ENCODE peak calls at places on chromosome 5, in nine cellular contexts. T is sigmoid colon; C is MM.1S; V is psoas muscle; U is AG04450; G is fibroblast of lung; Z is CD4-positive, CD25-positive, alpha-beta regulatory T cell; W is spleen; A is fibroblast of pulmonary artery. L is an unnamed sample.

GRCh38 chr5:44199408-44199807 is 189.8 kb downstream of the FGF10 start:
- DNase-seq in T (no peak), C (no peak), V (no peak), U (no peak), G (no peak), Z (no peak), W (no peak), A (no peak), L (no peak)

GRCh38 chr5:86797677-86798076 is 179.9 kb downstream of the COX7C start:
- DNase-seq in T (no peak), C (no peak), V (no peak), U (no peak), G (peak; percentile 0), Z (no peak), W (no peak), A (no peak), L (no peak)

GRCh38 chr5:1002836-1003235 is 5.8 kb upstream of the NKD2 start:
- DNase-seq in T (peak; percentile 52), C (no peak), V (no peak), U (no peak), G (no peak), Z (no peak), W (peak; percentile 62), A (no peak), L (no peak)

GRCh38 chr5:67494186-67494842 is 297.7 kb upstream of the CD180 start:
- DNase-seq in T (peak; percentile 63), C (no peak), V (peak; percentile 45), U (no peak), G (peak; percentile 21), Z (no peak), W (no peak), A (no peak), L (no peak)

GRCh38 chr5:37111426-37112382 is 137.5 kb downstream of the CPLANE1 start:
- DNase-seq in T (no peak), C (peak; percentile 81), V (no peak), U (no peak), G (peak; percentile 31), Z (peak; percentile 29), W (no peak), A (no peak), L (peak; percentile 92)

GRCh38 chr5:9108156-9108555 is 437.7 kb downstream of the SEMA5A start:
- DNase-seq in T (no peak), C (no peak), V (no peak), U (no peak), G (no peak), Z (no peak), W (no peak), A (no peak), L (no peak)

GRCh38 chr5:2007906-2008437 is 125.2 kb upstream of the IRX4 start:
- DNase-seq in T (peak; percentile 87), C (no peak), V (peak; percentile 77), U (no peak), G (no peak), Z (no peak), W (no peak), A (peak; percentile 36), L (no peak)

GRCh38 chr5:127312131-127312530 is 21.5 kb downstream of the MEGF10 start:
- DNase-seq in T (no peak), C (no peak), V (no peak), U (no peak), G (no peak), Z (no peak), W (no peak), A (no peak), L (no peak)

GRCh38 chr5:180208435-180209081 is 453 bp downstream of the RASGEF1C start:
- DNase-seq in T (no peak), C (no peak), V (no peak), U (no peak), G (no peak), Z (no peak), W (peak; percentile 33), A (no peak), L (no peak)

GRCh38 chr5:116144103-116144502 is 59.3 kb downstream of the COMMD10 start:
- DNase-seq in T (no peak), C (no peak), V (no peak), U (no peak), G (peak; percentile 45), Z (no peak), W (no peak), A (peak; percentile 37), L (no peak)

GRCh38 chr5:68024426-68024825 is 191.1 kb upstream of the PIK3R1 start:
- DNase-seq in T (no peak), C (no peak), V (no peak), U (no peak), G (peak; percentile 23), Z (no peak), W (no peak), A (no peak), L (no peak)

GRCh38 chr5:76715734-76716455 is at the start of gene F2R:
- DNase-seq in T (no peak), C (peak; percentile 60), V (peak; percentile 59), U (no peak), G (peak; percentile 81), Z (peak; percentile 36), W (peak; percentile 92), A (peak; percentile 82), L (peak; percentile 33)

GRCh38 chr5:77282337-77283027 is 72.0 kb downstream of the PDE8B start:
- DNase-seq in T (no peak), C (no peak), V (peak; percentile 14), U (peak; percentile 69), G (peak; percentile 50), Z (no peak), W (no peak), A (peak; percentile 31), L (no peak)

GRCh38 chr5:170195876-170196275 is 36.9 kb upstream of the C5orf58 start:
- DNase-seq in T (no peak), C (no peak), V (no peak), U (no peak), G (no peak), Z (no peak), W (no peak), A (no peak), L (no peak)

GRCh38 chr5:117803533-117803932 is 1184.8 kb downstream of the DTWD2 start:
- DNase-seq in T (no peak), C (no peak), V (no peak), U (peak; percentile 37), G (no peak), Z (no peak), W (no peak), A (peak; percentile 61), L (no peak)

GRCh38 chr5:78527054-78527884 is 121.3 kb downstream of the LHFPL2 start:
- DNase-seq in T (peak; percentile 92), C (no peak), V (peak; percentile 52), U (no peak), G (peak; percentile 97), Z (no peak), W (no peak), A (peak; percentile 98), L (no peak)

GRCh38 chr5:123875444-123876264 is 363.7 kb downstream of the CSNK1G3 start:
- DNase-seq in T (no peak), C (no peak), V (no peak), U (no peak), G (no peak), Z (no peak), W (no peak), A (no peak), L (no peak)

GRCh38 chr5:58399951-58400350 is 59.9 kb downstream of the PLK2 start:
- DNase-seq in T (no peak), C (no peak), V (no peak), U (no peak), G (no peak), Z (no peak), W (no peak), A (no peak), L (no peak)

GRCh38 chr5:91186101-91186500 is 197.0 kb downstream of the ARRDC3 start:
- DNase-seq in T (no peak), C (no peak), V (no peak), U (no peak), G (no peak), Z (no peak), W (no peak), A (no peak), L (no peak)

GRCh38 chr5:171315925-171316257 is 6.8 kb downstream of the TLX3 start:
- DNase-seq in T (no peak), C (no peak), V (no peak), U (no peak), G (no peak), Z (no peak), W (no peak), A (no peak), L (no peak)
- H3K4me3 ChIP-seq in T (peak overlapping the region; percentile 35), C (no peak overlapping the region), V (peak overlapping the region; percentile 37), U (peak overlapping the region; percentile 4), G (no peak overlapping the region), Z (no peak overlapping the region), W (no peak overlapping the region), A (no peak overlapping the region), L (no peak overlapping the region)

GRCh38 chr5:54390015-54390414 is 65.5 kb upstream of the HSPB3 start:
- DNase-seq in T (no peak), C (no peak), V (no peak), U (peak; percentile 86), G (peak; percentile 92), Z (no peak), W (no peak), A (peak; percentile 82), L (no peak)
- H3K4me3 ChIP-seq in T (no peak overlapping the region), C (no peak overlapping the region), V (no peak overlapping the region), U (no peak overlapping the region), G (no peak overlapping the region), Z (no peak overlapping the region), W (no peak overlapping the region), A (no peak overlapping the region), L (no peak overlapping the region)

DNA sequence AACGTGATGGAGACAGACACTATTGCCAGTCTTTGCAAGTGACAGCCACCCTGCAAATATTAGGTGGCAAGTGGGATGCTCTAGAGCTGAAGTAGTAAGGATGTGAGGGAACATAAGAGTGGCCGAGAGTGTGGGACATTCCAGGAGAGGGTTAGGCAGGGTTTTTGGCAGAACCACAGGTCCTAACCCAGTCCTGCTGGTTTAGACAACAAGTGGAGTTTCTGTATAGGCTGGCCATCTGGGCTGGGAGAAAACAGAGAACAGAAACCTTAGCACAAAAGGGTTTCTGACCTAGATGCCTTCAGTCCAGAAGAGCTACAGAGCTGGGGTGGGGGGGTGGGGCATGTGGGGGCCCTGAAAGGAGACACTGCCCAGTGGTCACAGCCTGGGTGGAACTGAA is 107.4 kb downstream of the TMEM174 start:
- DNase-seq in T (peak; percentile 73), C (peak; percentile 44), V (no peak), U (no peak), G (no peak), Z (no peak), W (no peak), A (no peak), L (no peak)
- H3K4me3 ChIP-seq in T (no peak overlapping the region), C (no peak overlapping the region), V (no peak overlapping the region), U (no peak overlapping the region), G (no peak overlapping the region), Z (no peak overlapping the region), W (no peak overlapping the region), A (no peak overlapping the region), L (no peak overlapping the region)

DNA sequence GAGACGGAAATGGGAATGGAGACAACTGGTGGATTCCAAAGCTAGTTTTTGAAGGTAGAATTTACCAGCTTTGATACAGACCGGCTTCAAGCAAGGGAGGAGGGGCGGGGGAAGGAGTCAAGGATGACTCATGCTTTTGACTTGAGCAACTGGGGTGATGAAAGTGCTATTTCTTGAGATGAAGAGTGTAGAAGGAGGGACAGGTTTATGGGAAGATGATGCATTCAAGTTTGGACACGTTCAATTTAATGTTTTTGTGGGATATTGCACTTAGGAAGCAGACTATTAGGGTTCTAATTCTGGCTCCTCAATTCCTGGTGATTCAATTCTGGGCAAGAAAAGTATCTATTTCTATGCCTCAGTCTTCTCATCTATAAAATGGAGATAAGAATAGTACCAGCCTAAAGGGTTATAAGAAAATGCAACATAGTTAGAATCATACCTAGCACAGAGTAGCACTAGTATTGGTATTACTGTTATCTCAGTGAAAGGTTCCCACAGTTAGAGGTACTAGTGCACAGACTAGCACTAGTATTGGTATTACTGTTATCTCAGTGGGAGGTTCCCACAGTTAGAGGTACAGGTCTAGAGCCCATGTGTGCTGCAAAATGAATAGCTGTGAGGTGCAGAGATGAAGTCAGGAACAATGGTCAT is 4.6 kb downstream of the NIPAL4 start:
- DNase-seq in T (peak; percentile 83), C (no peak), V (peak; percentile 47), U (peak; percentile 61), G (peak; percentile 90), Z (no peak), W (no peak), A (peak; percentile 88), L (no peak)
- H3K4me3 ChIP-seq in T (no peak overlapping the region), C (no peak overlapping the region), V (no peak overlapping the region), U (no peak overlapping the region), G (no peak overlapping the region), Z (peak overlapping the region; percentile 4), W (no peak overlapping the region), A (no peak overlapping the region), L (no peak overlapping the region)

L was measured in Jurkat, Clone E6-1.